ENCODE peak calls at places on chromosomes 12 and 14, in five cellular contexts. K, W, E, B and Q are unnamed samples.

GRCh38 chr14:66379116-66379515 is 107.1 kb upstream of the CCDC196 start:
- DNase-seq in K (no peak), W (no peak), E (peak; percentile 63), B (peak; percentile 19), Q (no peak)

GRCh38 chr14:33512201-33512600 is 438.7 kb downstream of the EGLN3 start:
- DNase-seq in K (peak; percentile 83), W (no peak), E (no peak), B (no peak), Q (no peak)

GRCh38 chr12:4164591-4165558 is 108.7 kb upstream of the CCND2 start:
- DNase-seq in K (peak; percentile 64), W (no peak), E (no peak), B (peak; percentile 66), Q (no peak)

GRCh38 chr12:107404981-107405380 is 280.6 kb upstream of the PWP1 start:
- DNase-seq in K (peak; percentile 65), W (peak; percentile 47), E (peak; percentile 74), B (peak; percentile 59), Q (peak; percentile 36)

GRCh38 chr14:95515080-95515489 is 1.4 kb downstream of the SYNE3 start:
- DNase-seq in K (peak; percentile 60), W (peak; percentile 70), E (no peak), B (peak; percentile 58), Q (peak; percentile 52)

GRCh38 chr12:101859664-101860607 is 17.4 kb upstream of the DRAM1 start:
- DNase-seq in K (peak; percentile 54), W (no peak), E (no peak), B (no peak), Q (no peak)

GRCh38 chr14:104926619-104927431 is 2.1 kb downstream of the PLD4 start:
- DNase-seq in K (no peak), W (no peak), E (no peak), B (no peak), Q (peak; percentile 76)

GRCh38 chr14:93970589-93970966 is 5.8 kb downstream of the ASB2 start:
- DNase-seq in K (peak; percentile 36), W (peak; percentile 56), E (peak; percentile 46), B (peak; percentile 32), Q (peak; percentile 52)

GRCh38 chr14:55913324-55914035 is 204.7 kb upstream of the PELI2 start:
- DNase-seq in K (no peak), W (no peak), E (no peak), B (peak; percentile 22), Q (no peak)

GRCh38 chr14:71626281-71626835 is 305.9 kb upstream of the RGS6 start:
- DNase-seq in K (no peak), W (peak; percentile 50), E (no peak), B (no peak), Q (no peak)

GRCh38 chr12:118436986-118437385 is 60.6 kb downstream of the SUDS3 start:
- DNase-seq in K (peak; percentile 45), W (no peak), E (no peak), B (no peak), Q (no peak)

GRCh38 chr14:99592933-99593753 is 10.9 kb downstream of the CCDC85C start:
- DNase-seq in K (no peak), W (no peak), E (no peak), B (peak; percentile 56), Q (no peak)

GRCh38 chr14:92703516-92703915 is 44.9 kb downstream of the LGMN start:
- DNase-seq in K (no peak), W (no peak), E (no peak), B (no peak), Q (no peak)

DNA sequence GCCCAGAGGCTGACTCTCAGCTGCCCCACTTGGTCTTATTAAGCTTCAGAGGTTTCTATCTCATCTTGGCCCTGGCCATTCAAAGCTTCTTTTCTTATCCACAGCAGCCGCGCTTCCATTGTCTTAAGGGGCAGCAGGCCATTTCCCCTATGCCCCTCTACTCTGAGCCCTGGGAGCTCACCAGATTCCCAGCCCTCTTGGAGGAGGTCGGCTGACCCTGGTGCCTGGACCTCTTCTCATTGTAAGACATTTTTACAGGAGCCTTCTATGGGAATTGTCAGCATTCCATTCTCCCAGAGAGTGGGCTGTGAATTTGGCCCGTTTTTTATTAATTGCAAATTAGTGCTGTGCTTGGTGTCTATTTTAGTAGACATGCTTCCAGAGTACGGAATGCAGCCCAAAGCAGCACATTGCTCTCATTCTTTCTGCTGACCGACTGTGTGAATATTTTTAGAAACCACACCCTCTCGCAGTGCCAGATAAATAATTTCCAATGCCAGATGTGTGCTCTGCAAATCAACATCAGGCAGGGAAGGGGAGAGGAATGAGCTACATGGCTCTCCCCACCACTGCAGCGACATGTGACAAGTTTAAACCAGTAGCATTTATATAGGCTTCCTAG is 58.5 kb downstream of the NUAK1 start:
- DNase-seq in K (peak; percentile 81), W (no peak), E (no peak), B (peak; percentile 77), Q (no peak)
- H3K4me1 ChIP-seq in K (peaks cover 72% of the 10 kb centered on the region), W (peaks cover 3% of the 10 kb centered on the region), E (peaks cover 25% of the 10 kb centered on the region), B (peaks cover 32% of the 10 kb centered on the region), Q (no peaks in the 10 kb centered on the region)

DNA sequence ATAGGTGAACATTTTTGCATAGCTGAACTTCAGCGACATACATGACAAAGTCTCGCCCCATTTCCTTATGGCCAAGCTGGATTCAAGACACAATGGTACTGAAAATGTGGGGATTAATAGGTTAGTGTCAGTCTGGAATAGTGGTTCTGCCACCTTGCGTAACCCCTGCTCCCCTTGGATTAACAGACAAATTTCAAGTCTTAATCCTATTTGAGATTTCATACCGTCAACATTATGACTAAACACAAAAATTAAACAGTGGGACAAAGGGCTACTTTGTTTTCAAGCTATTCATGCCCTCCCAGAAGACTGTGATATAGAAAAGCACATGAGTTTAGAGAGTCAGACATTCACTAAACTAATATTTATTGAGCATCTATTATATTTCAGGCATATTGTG is 138.9 kb upstream of the HIF1A start:
- DNase-seq in K (no peak), W (no peak), E (peak; percentile 53), B (no peak), Q (no peak)
- H3F3A ChIP-seq in K (peaks cover 55% of the 10 kb centered on the region), W (peaks cover 17% of the 10 kb centered on the region), E (peaks cover 16% of the 10 kb centered on the region), B (peaks cover 15% of the 10 kb centered on the region), Q (no peaks in the 10 kb centered on the region)

DNA sequence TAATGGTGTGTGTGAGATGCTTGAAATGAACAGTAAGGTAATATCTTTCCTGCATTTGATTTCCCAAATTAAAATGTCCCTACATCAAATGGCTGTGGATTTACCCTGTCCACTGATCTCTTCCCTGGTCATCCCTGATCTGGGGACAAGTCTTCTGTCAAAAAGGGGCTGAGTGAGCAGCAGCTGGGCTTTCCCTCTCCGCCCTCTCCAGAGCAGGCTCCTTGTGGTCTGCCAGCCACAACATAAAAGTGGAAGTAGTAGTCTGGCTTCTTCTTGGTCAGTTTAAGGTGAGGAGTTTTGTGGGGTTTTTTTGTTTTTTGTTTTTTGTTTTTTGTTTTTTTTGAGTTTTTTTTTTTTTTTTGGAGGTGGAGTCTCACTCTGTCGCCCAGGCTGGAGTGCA is 25.2 kb upstream of the PLXNC1 start:
- DNase-seq in K (no peak), W (no peak), E (no peak), B (no peak), Q (no peak)
- H3K4me1 ChIP-seq in K (no peaks in the 10 kb centered on the region), W (peaks cover 3% of the 10 kb centered on the region), E (no peaks in the 10 kb centered on the region), B (peaks cover 17% of the 10 kb centered on the region), Q (peaks cover 11% of the 10 kb centered on the region)

DNA sequence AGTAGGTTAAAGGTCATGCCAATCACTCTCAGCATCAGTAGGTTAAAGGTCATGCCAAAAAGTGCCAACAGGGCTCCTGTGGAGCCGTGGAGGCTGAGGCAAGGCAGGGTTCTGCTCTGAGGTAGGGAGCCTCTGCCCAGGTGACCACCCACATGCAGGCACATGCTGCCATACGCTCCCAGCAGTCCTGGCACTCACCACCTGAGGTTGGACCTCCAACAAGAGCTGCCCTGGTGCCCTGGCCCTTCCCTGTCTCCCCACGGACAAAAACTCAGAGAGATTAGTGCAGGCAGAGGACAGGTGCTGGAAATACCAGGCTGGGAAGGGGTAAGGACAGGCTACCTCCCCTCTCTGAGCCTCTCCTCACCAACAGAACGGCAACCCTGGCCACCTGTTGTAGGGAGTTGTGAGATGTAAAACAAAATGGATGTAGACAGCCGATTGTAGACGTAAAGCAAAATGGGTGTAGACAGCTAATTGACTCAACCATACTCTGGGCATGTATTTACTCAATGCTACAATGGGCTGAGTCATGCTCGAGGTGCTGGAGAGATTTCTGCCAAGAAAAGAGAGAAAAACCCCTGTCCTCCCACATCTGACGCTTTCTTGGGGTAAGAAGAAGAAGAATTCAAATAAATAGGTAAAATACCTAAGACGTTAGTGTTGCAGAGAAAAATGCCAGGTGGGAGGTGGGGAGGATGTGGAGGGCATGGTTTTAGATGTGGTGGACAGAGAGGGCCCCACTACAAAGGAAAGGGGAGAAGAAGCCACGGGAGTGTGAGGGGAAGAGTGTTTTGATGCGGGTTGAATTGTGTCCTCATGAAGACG is 32.4 kb downstream of the LTBP2 start:
- DNase-seq in K (peak; percentile 95), W (no peak), E (peak; percentile 97), B (no peak), Q (no peak)
- H3F3A ChIP-seq in K (peaks cover 46% of the 10 kb centered on the region), W (peaks cover 52% of the 10 kb centered on the region), E (no peaks in the 10 kb centered on the region), B (no peaks in the 10 kb centered on the region), Q (no peaks in the 10 kb centered on the region)

DNA sequence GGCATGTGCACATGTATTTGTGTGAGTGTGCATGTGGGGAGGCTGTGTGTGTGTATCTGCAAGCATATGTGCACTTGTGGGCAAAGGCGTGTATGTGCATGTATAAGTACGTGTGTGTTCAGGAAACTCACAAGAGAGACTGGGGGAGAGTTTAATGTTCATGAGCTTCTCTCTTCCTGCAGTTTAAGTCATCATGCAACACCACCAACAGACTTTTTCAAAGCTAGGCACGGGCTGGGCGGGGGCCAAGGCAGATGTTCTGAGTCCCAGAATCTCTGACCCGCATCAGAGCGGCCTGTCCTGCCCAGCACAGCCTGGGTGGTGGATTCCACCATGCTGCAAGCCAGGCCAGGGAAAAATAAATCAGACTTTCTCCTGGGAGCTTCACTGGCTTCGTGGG is 75.8 kb downstream of the PITPNM2 start:
- DNase-seq in K (no peak), W (no peak), E (no peak), B (no peak), Q (no peak)
- H3K4me1 ChIP-seq in K (no peaks in the 10 kb centered on the region), W (peaks cover 50% of the 10 kb centered on the region), E (peaks cover 28% of the 10 kb centered on the region), B (peaks cover 47% of the 10 kb centered on the region), Q (no peaks in the 10 kb centered on the region)

DNA sequence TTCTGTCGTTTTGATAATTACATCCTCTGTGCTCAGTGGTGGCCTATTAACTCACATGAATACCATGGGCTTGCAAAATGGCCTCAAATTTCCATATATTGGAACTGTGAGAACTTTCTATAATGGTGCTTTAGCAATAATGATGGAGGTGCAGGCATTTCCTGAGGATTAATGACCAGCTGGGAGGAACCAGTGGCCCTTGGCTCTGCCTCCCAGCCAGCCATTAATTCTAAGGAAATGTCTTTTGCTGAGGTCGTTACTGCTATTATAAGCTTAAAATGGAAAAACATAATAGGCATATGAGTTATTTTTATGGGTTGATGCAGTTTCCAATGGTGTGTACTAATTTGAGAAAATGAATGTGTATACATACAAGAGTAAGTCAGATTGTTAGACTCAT is 33.6 kb downstream of the HMGA2 start:
- DNase-seq in K (no peak), W (no peak), E (no peak), B (no peak), Q (no peak)
- H3F3A ChIP-seq in K (peaks cover 97% of the 10 kb centered on the region), W (peaks cover 81% of the 10 kb centered on the region), E (peaks cover 16% of the 10 kb centered on the region), B (no peaks in the 10 kb centered on the region), Q (no peaks in the 10 kb centered on the region)

GRCh38 chr12:26938660-26939185 is 453 bp downstream of the FGFR1OP2 start:
- DNase-seq in K (peak; percentile 69), W (no peak), E (peak; percentile 37), B (no peak), Q (peak; percentile 37)
- H3K4me1 ChIP-seq in K (peaks cover 56% of the 10 kb centered on the region), W (peaks cover 24% of the 10 kb centered on the region), E (peaks cover 39% of the 10 kb centered on the region), B (peaks cover 27% of the 10 kb centered on the region), Q (peaks cover 42% of the 10 kb centered on the region)

DNA sequence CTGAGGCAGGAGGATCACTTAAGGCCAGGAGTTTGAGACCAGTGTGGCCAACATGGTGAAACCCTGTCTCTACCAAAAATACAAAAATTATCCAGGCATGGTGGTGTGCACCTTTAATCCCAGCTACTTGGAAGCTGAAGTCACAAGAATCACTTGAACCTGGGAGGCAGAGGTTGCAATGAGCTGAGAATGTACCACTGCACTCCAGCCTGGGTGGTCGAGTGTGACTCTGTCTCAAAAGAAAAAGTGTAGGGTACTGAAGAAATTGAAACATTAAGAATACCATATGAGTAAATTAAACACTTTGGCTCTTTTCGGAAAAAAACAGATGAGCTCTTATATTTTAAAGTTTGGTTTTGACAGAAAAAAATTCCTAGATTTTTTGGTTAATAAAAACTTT is 19.9 kb downstream of the MDM2 start:
- DNase-seq in K (no peak), W (no peak), E (no peak), B (no peak), Q (no peak)
- H3F3A ChIP-seq in K (peaks cover 76% of the 10 kb centered on the region), W (peaks cover 82% of the 10 kb centered on the region), E (no peaks in the 10 kb centered on the region), B (peaks cover 29% of the 10 kb centered on the region), Q (peaks cover 88% of the 10 kb centered on the region)